ENCODE peak calls at places on chromosomes 13 and 19, in six cellular contexts. B is activated naive CD8-positive, alpha-beta T cell treated with anti-CD3 and anti-CD28 coated beads for 36 hours; Q is neural progenitor cell; M is hippocampal formation; K is NCI-H1417 treated with DMSO at 0.1 percent for 48 hours; G is stimulated activated CD8-positive, alpha-beta memory T cell treated with anti-CD3 and anti-CD28 coated beads, Interleukin-15, amount 100 ng/mL, for 24 hours. E is an unnamed sample.

GRCh38 chr13:60164490-60164889 is 762 bp upstream of the DIAPH3 start:
- DNase-seq in B (no peak), Q (peak), M (no peak), K (no peak), G (no peak), E (no peak)

GRCh38 chr13:33318744-33319143 is 33.2 kb upstream of the STARD13 start:
- DNase-seq in B (no peak), Q (no peak), M (no peak), K (no peak), G (no peak), E (no peak)

GRCh38 chr13:99895428-99895998 is 76.1 kb downstream of the ZIC5 start:
- DNase-seq in B (no peak), Q (peak), M (no peak), K (no peak), G (no peak), E (no peak)

GRCh38 chr13:113862766-113863510 is 938 bp downstream of the GAS6 start:
- DNase-seq in B (no peak), Q (peak), M (no peak), K (no peak), G (no peak), E (peak)

GRCh38 chr13:41127746-41128145 is 4.9 kb downstream of the KBTBD6 start:
- DNase-seq in B (no peak), Q (no peak), M (no peak), K (no peak), G (no peak), E (no peak)

GRCh38 chr19:17026041-17026658 is 460 bp downstream of the CPAMD8 start:
- DNase-seq in B (no peak), Q (peak), M (no peak), K (no peak), G (no peak), E (no peak)

GRCh38 chr13:29100739-29101138 is 280.6 kb downstream of the MTUS2 start:
- DNase-seq in B (no peak), Q (no peak), M (no peak), K (no peak), G (no peak), E (no peak)

GRCh38 chr13:99388334-99388923 is 81.2 kb upstream of the GPR183 start:
- DNase-seq in B (no peak), Q (no peak), M (no peak), K (no peak), G (no peak), E (no peak)

GRCh38 chr13:108947551-108948030 is 318.2 kb downstream of the MYO16 start:
- DNase-seq in B (no peak), Q (no peak), M (no peak), K (no peak), G (no peak), E (no peak)

GRCh38 chr13:110333837-110334236 is 26.8 kb downstream of the COL4A2 start:
- DNase-seq in B (no peak), Q (no peak), M (no peak), K (no peak), G (no peak), E (no peak)

GRCh38 chr19:18788782-18789421 is 2.2 kb downstream of the COMP start:
- DNase-seq in B (no peak), Q (no peak), M (no peak), K (no peak), G (no peak), E (peak)

GRCh38 chr19:40982594-40983101 is 8.4 kb upstream of the CYP2B6 start:
- DNase-seq in B (no peak), Q (no peak), M (no peak), K (no peak), G (no peak), E (peak)

GRCh38 chr19:49442354-49442753 is 1.0 kb upstream of the SLC17A7 start:
- DNase-seq in B (no peak), Q (peak), M (no peak), K (no peak), G (no peak), E (peak)

GRCh38 chr13:40657307-40657706 is 9.1 kb downstream of the FOXO1 start:
- DNase-seq in B (no peak), Q (no peak), M (no peak), K (no peak), G (no peak), E (no peak)

GRCh38 chr13:62387642-62388041 is 972.0 kb upstream of the PCDH20 start:
- DNase-seq in B (no peak), Q (peak), M (no peak), K (no peak), G (no peak), E (no peak)

GRCh38 chr19:46753420-46754155 is 7.3 kb upstream of the STRN4 start:
- DNase-seq in B (peak), Q (peak), M (no peak), K (no peak), G (no peak), E (peak)

GRCh38 chr19:19261350-19262189 is 11.5 kb downstream of the TM6SF2 start:
- DNase-seq in B (peak), Q (peak), M (no peak), K (no peak), G (no peak), E (peak)

GRCh38 chr13:41137951-41138350 is 5.3 kb upstream of the KBTBD6 start:
- DNase-seq in B (no peak), Q (no peak), M (no peak), K (no peak), G (no peak), E (no peak)

GRCh38 chr13:82758056-82758455 is 1124.2 kb downstream of the SLITRK1 start:
- DNase-seq in B (no peak), Q (peak), M (no peak), K (no peak), G (no peak), E (peak)

GRCh38 chr19:31586282-31586681 is 237.0 kb upstream of the TSHZ3 start:
- DNase-seq in B (no peak), Q (no peak), M (no peak), K (no peak), G (no peak), E (no peak)

GRCh38 chr13:112994781-112995355 is 25.9 kb downstream of the MCF2L start:
- DNase-seq in B (no peak), Q (no peak), M (no peak), K (no peak), G (no peak), E (no peak)

GRCh38 chr19:43847246-43847645 is 20.1 kb downstream of the ZNF283 start:
- DNase-seq in B (no peak), Q (no peak), M (no peak), K (no peak), G (no peak), E (no peak)

GRCh38 chr19:10191347-10191746 is 3.4 kb downstream of the DNMT1 start:
- DNase-seq in B (no peak), Q (no peak), M (no peak), K (no peak), G (no peak), E (no peak)

E was measured in WTC11.